ENCODE peak calls at places on chromosomes 16 and 17, in four cellular contexts. B, I, O and C are unnamed samples.

GRCh38 chr17:81251091-81251942 is 12.2 kb downstream of the NDUFAF8 start:
- DNase-seq in B (peak), I (no peak), O (no peak), C (no peak)

GRCh38 chr16:14301150-14302030 is 230.3 kb downstream of the MRTFB start:
- DNase-seq in B (no peak), I (no peak), O (peak), C (no peak)

GRCh38 chr17:38747385-38748328 is 479 bp downstream of the PCGF2 start:
- DNase-seq in B (peak), I (no peak), O (no peak), C (no peak)

GRCh38 chr17:82888583-82889495 is 49.0 kb upstream of the ZNF750 start:
- DNase-seq in B (peak), I (no peak), O (no peak), C (no peak)

GRCh38 chr16:85168732-85169256 is 56.5 kb upstream of the CIBAR2 start:
- DNase-seq in B (peak), I (peak), O (peak), C (no peak)

GRCh38 chr16:77374384-77374783 is 60.5 kb downstream of the ADAMTS18 start:
- DNase-seq in B (no peak), I (no peak), O (no peak), C (no peak)

GRCh38 chr17:82274134-82275020 is 877 bp upstream of the CSNK1D start:
- DNase-seq in B (no peak), I (no peak), O (no peak), C (no peak)

GRCh38 chr16:30187971-30188561 is 4.7 kb downstream of the CORO1A start:
- DNase-seq in B (no peak), I (no peak), O (no peak), C (no peak)

GRCh38 chr16:87954361-87954760 is 3.1 kb downstream of the BANP start:
- DNase-seq in B (no peak), I (no peak), O (no peak), C (no peak)

GRCh38 chr17:41500131-41500911 is 5.1 kb downstream of the KRT13 start:
- DNase-seq in B (no peak), I (no peak), O (peak), C (no peak)

GRCh38 chr16:13866073-13866472 is 53.9 kb upstream of the ERCC4 start:
- DNase-seq in B (peak), I (peak), O (peak), C (peak)

GRCh38 chr17:50209472-50210248 is 8.2 kb upstream of the COL1A1 start:
- DNase-seq in B (peak), I (peak), O (peak), C (peak)

GRCh38 chr16:68035227-68035626 is 12.1 kb downstream of the DUS2 start:
- DNase-seq in B (no peak), I (no peak), O (no peak), C (no peak)

GRCh38 chr17:68641276-68642117 is 40.3 kb upstream of the FAM20A start:
- DNase-seq in B (no peak), I (no peak), O (no peak), C (no peak)

GRCh38 chr17:81684442-81684911 is 666 bp downstream of the HGS start:
- DNase-seq in B (no peak), I (peak), O (no peak), C (peak)

GRCh38 chr16:57424599-57424998 is 20.0 kb downstream of the CCL17 start:
- DNase-seq in B (no peak), I (no peak), O (no peak), C (no peak)

GRCh38 chr17:80805032-80805751 is 186.4 kb upstream of the CHMP6 start:
- DNase-seq in B (no peak), I (no peak), O (no peak), C (no peak)

GRCh38 chr16:84614914-84615813 is 2.7 kb downstream of the COTL1 start:
- DNase-seq in B (no peak), I (no peak), O (no peak), C (no peak)

GRCh38 chr17:75808549-75808904 is 23.9 kb downstream of the UNK start:
- DNase-seq in B (no peak), I (no peak), O (no peak), C (no peak)

GRCh38 chr16:1772362-1772907 is at the start of gene EME2:
- DNase-seq in B (no peak), I (no peak), O (no peak), C (no peak)

GRCh38 chr16:26111900-26112299 is 420.1 kb downstream of the HS3ST4 start:
- DNase-seq in B (no peak), I (no peak), O (no peak), C (no peak)

GRCh38 chr17:36807496-36808180 is 129.6 kb upstream of the LHX1 start:
- DNase-seq in B (no peak), I (no peak), O (no peak), C (no peak)

GRCh38 chr17:50762177-50762576 is 5.1 kb downstream of the ANKRD40CL start:
- DNase-seq in B (no peak), I (no peak), O (no peak), C (no peak)

GRCh38 chr16:9844361-9844760 is 337.9 kb downstream of the GRIN2A start:
- DNase-seq in B (no peak), I (peak), O (peak), C (no peak)

GRCh38 chr17:81490599-81490992 is 22.0 kb downstream of the ACTG1 start:
- DNase-seq in B (no peak), I (no peak), O (no peak), C (no peak)

GRCh38 chr16:80964351-80964750 is 42.3 kb downstream of the CMC2 start:
- DNase-seq in B (no peak), I (no peak), O (no peak), C (no peak)

GRCh38 chr16:57834936-57835335 is 32.6 kb upstream of the KIFC3 start:
- DNase-seq in B (no peak), I (peak), O (no peak), C (no peak)

GRCh38 chr17:2095536-2095910 is 40.6 kb downstream of the HIC1 start:
- DNase-seq in B (no peak), I (no peak), O (no peak), C (no peak)

GRCh38 chr17:17751996-17752821 is 71.0 kb downstream of the RAI1 start:
- DNase-seq in B (peak), I (peak), O (peak), C (no peak)
- TF ChIP-seq CTCF in B (peak), I (peak), O (peak), C (peak)

GRCh38 chr17:28574536-28574935 is 2.2 kb downstream of the ALDOC start:
- DNase-seq in B (no peak), I (no peak), O (no peak), C (no peak)

GRCh38 chr17:28573521-28573920 is 2.2 kb upstream of the PIGS start:
- DNase-seq in B (no peak), I (no peak), O (no peak), C (no peak)

GRCh38 chr17:28575126-28575795 is 1.4 kb downstream of the ALDOC start:
- DNase-seq in B (peak), I (no peak), O (no peak), C (no peak)

GRCh38 chr17:28572294-28573099 is 1.2 kb upstream of the PIGS start:
- DNase-seq in B (no peak), I (no peak), O (no peak), C (no peak)

DNA sequence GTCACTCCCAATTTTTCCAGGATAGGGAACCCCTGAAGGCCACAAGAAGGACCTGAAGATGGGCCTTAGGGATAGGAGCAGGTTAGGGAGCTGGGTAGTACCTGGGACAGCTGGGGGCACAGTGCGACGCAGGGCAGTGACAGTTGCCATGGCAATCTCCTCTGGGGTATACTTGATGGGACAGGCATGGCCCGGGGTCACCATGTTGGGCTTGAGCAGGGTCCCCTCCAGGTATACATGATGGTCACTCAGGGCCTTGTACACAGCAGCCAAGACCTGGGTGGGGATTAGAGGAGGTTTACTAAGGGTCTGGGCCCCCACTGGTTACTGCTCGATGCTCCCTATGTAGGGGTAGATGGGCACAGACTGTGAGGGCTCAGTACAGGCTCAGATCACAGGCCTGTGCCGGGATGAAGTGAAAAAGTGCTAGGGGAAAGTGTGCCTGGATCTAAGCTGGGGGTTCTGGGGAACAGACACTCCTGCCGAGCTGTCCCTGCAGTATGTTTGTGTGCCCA is 2.7 kb downstream of the ALDOC start:
- DNase-seq in B (no peak), I (no peak), O (no peak), C (no peak)
- H3K4me3 ChIP-seq in B (peak), I (no peak), O (no peak), C (no peak)

GRCh38 chr17:79739148-79740062 is 8.7 kb downstream of the ENPP7 start:
- DNase-seq in B (no peak), I (no peak), O (peak), C (no peak)
- TF ChIP-seq CTCF in B (no peak), I (no peak), O (no peak), C (no peak)

DNA sequence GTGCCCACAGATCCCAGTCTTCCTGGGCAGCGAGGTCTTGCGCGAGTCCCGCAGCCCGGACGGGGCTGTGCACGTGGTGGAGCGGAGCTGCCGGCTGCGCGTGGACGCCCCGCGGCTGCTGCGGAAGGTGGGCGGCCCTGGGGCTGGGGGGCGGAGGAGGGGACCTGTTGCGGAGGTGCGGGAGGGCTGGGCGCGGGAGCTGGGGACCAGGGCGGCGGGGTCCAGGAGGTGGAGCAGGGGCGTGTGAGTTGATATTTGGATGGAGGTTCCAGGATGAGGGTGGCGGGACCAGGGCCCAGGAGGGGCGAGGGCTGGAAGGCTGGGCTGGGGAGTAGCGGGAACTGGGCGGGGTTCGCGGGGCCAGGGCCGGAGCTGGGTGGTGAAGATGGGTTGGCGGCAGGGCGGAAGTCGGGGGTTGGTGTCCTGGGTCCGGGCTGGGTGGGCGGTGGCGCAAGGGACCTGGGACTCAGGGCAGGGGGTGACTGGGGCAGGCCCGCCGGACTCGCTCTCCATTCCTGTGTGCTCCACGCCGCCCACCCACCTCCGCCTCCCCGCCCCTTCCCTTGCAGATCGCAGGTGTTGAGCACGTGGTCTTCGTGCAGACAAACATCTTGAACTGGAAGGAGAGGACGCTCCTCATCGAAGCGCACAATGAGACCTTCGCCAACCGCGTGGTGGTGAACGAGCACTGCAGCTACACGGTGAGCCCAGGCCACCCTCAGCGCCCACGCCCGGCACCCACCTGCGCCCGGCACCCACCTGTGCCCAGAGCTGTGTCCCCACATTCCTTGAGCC is 29.6 kb downstream of the SEC14L5 start:
- DNase-seq in B (no peak), I (no peak), O (no peak), C (no peak)
- H3K4me3 ChIP-seq in B (peak), I (no peak), O (no peak), C (no peak)

DNA sequence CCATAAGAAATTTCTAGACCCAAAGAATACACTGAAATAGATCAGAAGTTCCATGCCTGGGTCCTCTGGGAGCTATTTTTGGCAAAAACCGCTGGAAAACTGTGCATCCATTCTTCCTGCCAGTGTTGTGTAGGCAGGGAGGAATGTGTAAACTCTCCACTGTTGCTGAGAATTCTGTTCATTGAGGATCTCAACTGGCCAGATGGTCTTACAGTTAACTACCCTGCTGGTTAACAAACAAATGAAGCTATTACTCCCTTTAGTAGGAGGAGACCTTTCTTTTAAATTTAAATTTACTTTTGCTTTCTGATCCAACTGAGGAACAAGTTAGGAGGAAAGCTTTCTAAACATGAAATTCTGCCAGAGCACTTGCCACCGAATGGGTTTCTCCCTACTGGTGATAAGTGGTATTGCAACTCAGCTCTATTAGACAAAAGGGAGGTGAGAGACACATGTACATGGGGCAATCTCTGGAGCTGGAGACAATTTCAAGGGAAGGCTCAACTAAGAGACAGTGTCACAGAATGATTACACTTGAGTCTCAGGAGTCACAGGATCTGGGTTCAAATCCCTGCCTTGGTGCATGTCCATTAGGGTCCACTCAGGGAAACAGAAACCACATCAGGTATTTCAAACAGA is 37.6 kb downstream of the SOCS1 start:
- DNase-seq in B (no peak), I (no peak), O (peak), C (no peak)
- TF ChIP-seq CTCF in B (peak), I (peak), O (peak), C (peak)

GRCh38 chr17:74457146-74457819 is 9.2 kb upstream of the CD300A start:
- DNase-seq in B (peak), I (peak), O (peak), C (no peak)

GRCh38 chr17:74458835-74459234 is 7.6 kb upstream of the CD300A start:
- DNase-seq in B (no peak), I (no peak), O (no peak), C (no peak)

GRCh38 chr17:74459622-74460021 is 6.8 kb upstream of the CD300A start:
- DNase-seq in B (no peak), I (no peak), O (no peak), C (no peak)

GRCh38 chr17:74455025-74455585 is 11.3 kb upstream of the CD300A start:
- DNase-seq in B (no peak), I (no peak), O (no peak), C (no peak)

DNA sequence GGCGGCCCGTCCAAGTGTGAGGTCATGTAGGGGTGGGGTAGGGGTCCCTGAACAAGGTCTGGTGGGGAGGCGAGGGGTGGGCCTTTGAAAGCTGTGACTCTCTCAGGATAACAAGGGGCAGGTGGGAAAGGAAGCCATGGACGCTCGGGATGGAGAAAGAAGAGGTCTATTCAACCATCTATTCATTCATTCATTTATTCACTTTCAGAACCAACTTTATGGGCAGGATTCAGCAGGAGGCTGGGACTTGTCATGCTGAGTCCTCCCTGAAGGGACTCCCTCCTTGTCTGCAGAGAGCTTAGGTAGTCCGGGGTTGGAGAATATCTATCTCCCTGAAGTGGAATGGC is 8.6 kb upstream of the CD300A start:
- DNase-seq in B (no peak), I (no peak), O (no peak), C (no peak)
- H3K4me3 ChIP-seq in B (no peak), I (no peak), O (no peak), C (no peak)

GRCh38 chr17:21129023-21129681 is 2.4 kb downstream of the DHRS7B start:
- DNase-seq in B (no peak), I (peak), O (peak), C (no peak)

GRCh38 chr17:21124096-21124495 is 2.7 kb upstream of the DHRS7B start:
- DNase-seq in B (no peak), I (no peak), O (no peak), C (no peak)

GRCh38 chr17:21125862-21126261 is 902 bp upstream of the DHRS7B start:
- DNase-seq in B (no peak), I (no peak), O (no peak), C (no peak)

GRCh38 chr17:21127508-21128077 is 829 bp downstream of the DHRS7B start:
- DNase-seq in B (no peak), I (peak), O (peak), C (no peak)

GRCh38 chr17:21126645-21127507 is at the start of gene DHRS7B:
- DNase-seq in B (peak), I (peak), O (peak), C (peak)
- TF ChIP-seq CTCF in B (no peak), I (no peak), O (peak), C (no peak)

DNA sequence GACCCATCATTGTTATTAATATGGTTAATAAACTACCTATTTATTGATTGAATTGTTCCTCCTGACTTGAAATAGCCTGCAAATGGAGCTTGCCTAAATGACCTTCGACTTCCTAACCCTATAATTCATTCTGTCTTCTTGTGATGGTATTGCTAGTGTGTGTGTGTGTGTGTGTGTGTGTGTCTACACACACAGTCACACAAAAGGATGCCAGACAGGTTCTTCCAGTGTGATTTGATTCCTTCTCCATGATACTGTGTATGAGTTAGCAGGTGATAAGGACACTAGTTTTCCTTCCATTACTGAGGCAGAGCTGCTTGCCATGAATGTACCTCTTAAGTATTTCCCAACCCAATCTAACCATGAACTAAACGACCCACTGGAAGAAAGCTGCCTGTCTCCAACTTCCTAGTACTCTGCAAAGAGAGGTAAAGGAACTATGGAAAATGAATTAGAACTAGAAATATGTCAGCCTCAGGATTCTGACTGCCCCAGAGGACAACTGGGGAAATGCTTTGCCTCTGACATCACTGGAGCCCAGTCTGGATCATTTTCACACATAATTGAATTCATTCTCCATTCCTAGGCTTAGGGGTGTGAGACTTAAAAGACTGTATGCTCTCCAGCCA is 3.5 kb upstream of the CDC6 start:
- DNase-seq in B (no peak), I (peak), O (peak), C (peak)
- H3K4me3 ChIP-seq in B (no peak), I (peak), O (peak), C (no peak)

DNA sequence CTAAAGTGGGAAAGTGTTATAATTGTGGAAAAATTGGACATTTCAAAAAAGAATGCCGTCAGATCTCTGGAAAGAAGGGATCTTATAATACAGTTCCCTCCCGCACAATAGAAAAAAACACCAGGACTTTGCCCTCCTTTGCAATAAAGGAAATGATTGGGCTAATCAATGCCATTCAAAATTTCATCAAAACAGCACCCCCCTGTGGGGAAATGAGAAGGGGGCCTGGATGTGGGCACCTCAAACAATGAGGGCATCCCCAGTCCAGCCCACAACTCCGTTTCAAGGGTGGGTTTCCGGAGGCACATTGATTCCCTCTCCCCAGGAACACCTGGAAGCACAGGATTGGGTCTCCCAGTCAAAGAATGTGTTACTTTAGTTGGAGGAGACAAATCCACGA is 26.1 kb downstream of the CD300LG start:
- DNase-seq in B (no peak), I (no peak), O (no peak), C (no peak)
- TF ChIP-seq CTCF in B (no peak), I (no peak), O (no peak), C (peak)